ENCODE peak calls at places on chromosomes 2 and 18, in six cellular contexts. E is HepG2, X is GM12878, K is WTC11, G is H1, B is K562. Y is an unnamed sample.

GRCh38 chr18:59792353-59792752 is 95.1 kb upstream of the CCBE1 start:
- DNase-seq in E (no peak), B (no peak), X (no peak), K (no peak), G (no peak), Y (no peak)

GRCh38 chr18:78305789-78306188 is 673.8 kb upstream of the SALL3 start:
- DNase-seq in X (no peak), E (no peak), B (no peak), K (no peak), G (no peak), Y (no peak)

GRCh38 chr2:30361751-30362394 is 85.2 kb upstream of the LCLAT1 start:
- DNase-seq in B (no peak), X (no peak), K (no peak), E (no peak), G (no peak), Y (no peak)

GRCh38 chr2:75277111-75277510 is 77.8 kb upstream of the TACR1 start:
- DNase-seq in B (no peak), K (no peak), E (no peak), G (no peak), X (no peak), Y (no peak)

GRCh38 chr2:86622878-86623548 is 652 bp downstream of the RNF103 start:
- DNase-seq in E (no peak), X (no peak), G (no peak), K (peak; percentile 31), B (peak; percentile 63), Y (peak; percentile 43)

GRCh38 chr2:144645055-144645778 is 125.3 kb upstream of the ZEB2 start:
- DNase-seq in B (no peak), E (no peak), G (no peak), X (no peak), K (no peak), Y (no peak)

GRCh38 chr18:58993260-58993659 is 128.6 kb downstream of the ZNF532 start:
- DNase-seq in E (no peak), B (no peak), K (no peak), X (no peak), G (no peak), Y (no peak)

GRCh38 chr2:17309741-17310339 is 208.4 kb downstream of the RAD51AP2 start:
- DNase-seq in K (peak; percentile 69), E (peak; percentile 86), X (no peak), B (peak; percentile 54), G (peak; percentile 25), Y (peak; percentile 94)

GRCh38 chr2:177251165-177251542 is 13.4 kb downstream of the NFE2L2 start:
- DNase-seq in E (no peak), K (no peak), G (no peak), X (no peak), B (no peak), Y (no peak)

GRCh38 chr2:167144179-167144898 is 256.1 kb downstream of the XIRP2 start:
- DNase-seq in G (no peak), E (no peak), B (no peak), X (no peak), K (no peak), Y (no peak)

GRCh38 chr18:37486848-37487247 is 78.8 kb downstream of the CELF4 start:
- DNase-seq in B (no peak), X (no peak), E (no peak), G (no peak), K (no peak), Y (no peak)

GRCh38 chr2:43196773-43197567 is 29.4 kb downstream of the ZFP36L2 start:
- DNase-seq in E (no peak), K (no peak), X (no peak), G (no peak), B (no peak), Y (no peak)

GRCh38 chr2:188519133-188519532 is 227.5 kb downstream of the GULP1 start:
- DNase-seq in G (no peak), K (no peak), B (no peak), X (no peak), E (no peak), Y (no peak)

GRCh38 chr18:24204904-24205303 is 66.0 kb downstream of the CABYR start:
- DNase-seq in K (no peak), G (no peak), B (no peak), E (no peak), X (no peak), Y (no peak)

GRCh38 chr18:42586603-42587002 is 528.9 kb downstream of the RIT2 start:
- DNase-seq in E (no peak), B (no peak), K (no peak), G (no peak), X (no peak), Y (peak; percentile 34)

GRCh38 chr2:171410101-171410500 is 23.7 kb downstream of the METTL8 start:
- DNase-seq in B (no peak), G (no peak), X (no peak), E (no peak), K (no peak), Y (no peak)

GRCh38 chr2:141554810-141555209 is 576.0 kb downstream of the LRP1B start:
- DNase-seq in G (no peak), K (no peak), E (peak; percentile 18), X (no peak), B (no peak), Y (peak; percentile 68)

GRCh38 chr18:21241224-21242131 is 554 bp upstream of the GREB1L start:
- DNase-seq in G (no peak), X (no peak), K (peak; percentile 52), E (no peak), B (no peak), Y (peak; percentile 64)

GRCh38 chr18:13376298-13376840 is 157.8 kb downstream of the LDLRAD4 start:
- DNase-seq in B (no peak), X (no peak), G (no peak), E (no peak), K (no peak), Y (no peak)

GRCh38 chr2:57497489-57498096 is 549.0 kb upstream of the VRK2 start:
- DNase-seq in X (peak; percentile 4), K (peak; percentile 49), G (no peak), E (peak; percentile 50), B (peak; percentile 28), Y (peak; percentile 82)

GRCh38 chr2:171394164-171394725 is 39.5 kb downstream of the METTL8 start:
- DNase-seq in K (no peak), B (no peak), E (no peak), X (no peak), G (no peak), Y (no peak)

GRCh38 chr18:46627136-46627535 is 29.9 kb downstream of the LOXHD1 start:
- DNase-seq in K (no peak), B (no peak), G (no peak), E (no peak), X (no peak), Y (no peak)

GRCh38 chr2:36952748-36953197 is 13.6 kb downstream of the STRN start:
- DNase-seq in G (no peak), K (no peak), B (no peak), E (no peak), X (no peak), Y (peak; percentile 75)

GRCh38 chr2:19819097-19820065 is 82.4 kb downstream of the TTC32 start:
- DNase-seq in G (no peak), B (no peak), X (no peak), K (no peak), E (no peak), Y (no peak)

GRCh38 chr18:74951165-74951760 is 257.7 kb downstream of the PTGR3 start:
- DNase-seq in K (no peak), G (no peak), X (peak; percentile 59), E (peak; percentile 32), B (no peak), Y (no peak)

GRCh38 chr2:211367252-211367651 is 810.9 kb downstream of the CPS1 start:
- DNase-seq in B (no peak), X (no peak), G (no peak), E (no peak), K (no peak), Y (no peak)

DNA sequence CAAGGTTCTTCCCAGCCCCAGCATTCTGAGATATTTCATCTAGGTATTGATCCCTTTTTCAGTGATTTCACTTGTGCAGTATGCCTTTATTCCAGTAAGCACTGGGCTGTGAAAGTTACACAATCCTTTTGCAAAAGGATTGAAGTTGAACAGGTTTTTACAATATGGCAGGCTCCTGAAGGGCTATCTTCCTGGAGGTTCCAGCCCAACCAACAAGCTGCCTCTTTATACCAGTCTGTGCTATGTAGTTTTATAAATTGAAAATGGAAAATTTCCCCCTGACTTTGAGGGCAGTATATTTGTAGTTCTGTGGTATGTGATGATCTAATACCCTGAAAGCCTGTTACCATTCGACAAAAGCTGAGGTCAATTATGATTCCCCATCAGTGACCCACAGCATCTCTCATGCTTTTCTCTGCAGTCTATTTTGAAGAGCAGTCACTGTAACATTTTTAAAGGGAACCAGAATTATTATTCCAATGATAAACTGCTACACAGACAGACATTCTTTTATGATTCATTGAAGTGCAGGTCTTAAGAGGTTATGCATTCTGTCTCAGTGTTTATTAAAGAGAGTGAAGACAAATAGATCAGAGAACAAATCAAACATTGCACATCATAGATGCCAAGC is 35.2 kb upstream of the STPG4 start:
- DNase-seq in X (no peak), B (no peak), K (no peak), E (no peak), G (no peak), Y (no peak)
- TF ChIP-seq CREB1 in X (no peak), B (no peak), K (no peak), E (no peak), G (no peak), Y (no peak)

GRCh38 chr2:121902171-121902591 is 146.7 kb downstream of the TSN start:
- DNase-seq in K (peak; percentile 67), X (no peak), B (peak; percentile 76), E (no peak), G (no peak), Y (peak; percentile 70)
- TF ChIP-seq CREB1 in K (no peak), X (no peak), B (no peak), E (no peak), G (no peak), Y (no peak)

GRCh38 chr2:240947607-240948006 is 41.5 kb downstream of the CROCC2 start:
- DNase-seq in K (no peak), B (no peak), E (no peak), X (no peak), G (no peak), Y (no peak)

GRCh38 chr2:240946654-240947053 is 40.5 kb downstream of the CROCC2 start:
- DNase-seq in B (no peak), G (no peak), K (no peak), X (no peak), E (no peak), Y (no peak)

GRCh38 chr2:240946046-240946445 is 39.9 kb downstream of the CROCC2 start:
- DNase-seq in B (no peak), E (no peak), K (peak; percentile 10), G (no peak), X (no peak), Y (no peak)

GRCh38 chr2:240948086-240948485 is 42.0 kb downstream of the CROCC2 start:
- DNase-seq in X (no peak), B (no peak), G (no peak), E (no peak), K (no peak), Y (no peak)

DNA sequence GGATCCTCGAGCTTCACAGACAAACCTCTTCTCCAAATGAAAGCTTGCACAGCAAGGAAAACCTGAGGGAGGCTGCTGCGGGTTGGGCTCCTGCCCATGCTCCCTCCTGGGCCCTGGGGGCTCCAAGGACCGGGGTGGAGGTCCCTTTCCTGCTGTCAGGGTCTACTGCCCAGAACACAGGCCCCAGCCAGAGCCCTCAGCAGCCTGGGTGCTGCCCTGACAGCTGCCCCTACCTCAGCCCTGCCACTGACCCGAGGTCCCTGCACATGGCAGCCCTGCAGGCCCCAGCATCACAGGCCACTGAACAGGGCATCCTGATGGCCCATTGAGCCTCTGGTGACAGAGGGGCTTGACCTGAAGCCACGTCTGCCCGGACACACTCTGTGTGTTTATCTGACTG is 41.0 kb downstream of the CROCC2 start:
- DNase-seq in X (no peak), B (no peak), G (no peak), E (no peak), K (no peak), Y (no peak)
- TF ChIP-seq CREB1 in X (no peak), B (no peak), G (no peak), E (no peak), K (no peak), Y (no peak)

GRCh38 chr18:35926884-35927283 is 45.6 kb upstream of the RMP24 start:
- DNase-seq in E (no peak), K (no peak), X (no peak), B (no peak), G (no peak), Y (no peak)
- TF ChIP-seq CREB1 in E (no peak), K (no peak), X (no peak), B (no peak), G (no peak), Y (no peak)